ENCODE peak calls at places on chromosomes 5 and 9, in five cellular contexts. O is RWPE1, S is progenitor cell of endocrine pancreas, J is aorta, M is NCI-H510A treated with DMSO at 0.1 percent for 48 hours. C is an unnamed sample.

GRCh38 chr9:93267091-93267541 is 83.2 kb downstream of the WNK2 start:
- DNase-seq in M (no peak), J (no peak), O (no peak), S (no peak), C (no peak)

GRCh38 chr5:142894315-142894714 is 124.1 kb downstream of the ARHGAP26 start:
- DNase-seq in O (no peak), S (no peak), M (no peak), J (no peak), C (no peak)

GRCh38 chr9:72280913-72281500 is 84.0 kb downstream of the ZFAND5 start:
- DNase-seq in S (peak), O (peak), J (peak), M (peak), C (peak)

GRCh38 chr5:4258170-4258569 is 662.5 kb downstream of the IRX1 start:
- DNase-seq in O (no peak), S (no peak), M (no peak), J (no peak), C (no peak)

GRCh38 chr5:75052461-75053285 is at the start of gene GCNT4:
- DNase-seq in J (peak), O (peak), S (peak), M (no peak), C (peak)

GRCh38 chr9:126468141-126468825 is 141.7 kb downstream of the MVB12B start:
- DNase-seq in M (no peak), J (peak), S (no peak), O (no peak), C (no peak)

GRCh38 chr9:113587471-113588031 is 124.0 kb downstream of the RGS3 start:
- DNase-seq in M (no peak), J (no peak), O (no peak), S (peak), C (no peak)

GRCh38 chr9:131992906-131993657 is 86.6 kb downstream of the MED27 start:
- DNase-seq in O (no peak), M (no peak), J (no peak), S (no peak), C (no peak)

GRCh38 chr9:94952553-94953373 is 226.3 kb downstream of the AOPEP start:
- DNase-seq in O (peak), J (peak), M (no peak), S (no peak), C (no peak)

GRCh38 chr9:128362774-128363173 is 8.4 kb upstream of the URM1 start:
- DNase-seq in J (no peak), S (no peak), M (no peak), O (no peak), C (no peak)

GRCh38 chr5:151739939-151740335 is 18.5 kb downstream of the ATOX1 start:
- DNase-seq in O (peak), S (no peak), J (no peak), M (no peak), C (no peak)

GRCh38 chr5:73801736-73802135 is 175.7 kb downstream of the ARHGEF28 start:
- DNase-seq in S (no peak), O (no peak), M (no peak), J (no peak), C (no peak)

GRCh38 chr9:4640027-4640426 is 22.1 kb upstream of the PLPP6 start:
- DNase-seq in O (no peak), S (no peak), J (no peak), M (peak), C (peak)

GRCh38 chr9:108168451-108168850 is 678.9 kb upstream of the KLF4 start:
- DNase-seq in O (no peak), M (no peak), S (no peak), J (peak), C (no peak)

GRCh38 chr9:1008256-1008655 is 31.8 kb downstream of the DMRT3 start:
- DNase-seq in S (no peak), O (no peak), J (no peak), M (no peak), C (no peak)

GRCh38 chr5:177430146-177430951 is 3.9 kb downstream of the GRK6 start:
- DNase-seq in S (no peak), J (peak), M (no peak), O (no peak), C (no peak)

GRCh38 chr5:109234381-109234780 is 175.4 kb downstream of the PJA2 start:
- DNase-seq in S (no peak), M (no peak), O (no peak), J (no peak), C (no peak)

GRCh38 chr5:78377056-78377717 is 16.8 kb downstream of the SCAMP1 start:
- DNase-seq in M (no peak), O (no peak), J (no peak), S (no peak), C (no peak)

GRCh38 chr5:143428155-143428554 is 24.7 kb upstream of the NR3C1 start:
- DNase-seq in O (no peak), S (no peak), M (no peak), J (no peak), C (no peak)

GRCh38 chr5:142425286-142426065 is 100.7 kb upstream of the SPRY4 start:
- DNase-seq in S (no peak), M (no peak), O (no peak), J (no peak), C (no peak)

GRCh38 chr5:67494186-67494842 is 297.7 kb upstream of the CD180 start:
- DNase-seq in O (no peak), J (no peak), M (peak), S (no peak), C (peak)

GRCh38 chr9:95087659-95088242 is 229.8 kb downstream of the FANCC start:
- DNase-seq in M (peak), J (peak), O (peak), S (no peak), C (peak)

GRCh38 chr5:67577424-67577823 is 380.8 kb upstream of the CD180 start:
- DNase-seq in M (no peak), J (no peak), S (no peak), O (peak), C (no peak)

C was measured in left colon.